ENCODE peak calls at places on chromosomes 7 and 10, in nine cellular contexts. B is thyroid gland; Q is osteoblast; T is aorta; G is neural progenitor cell; N is endothelial cell of umbilical vein; X is effector memory CD4-positive, alpha-beta T cell; H is adrenal gland; M is upper lobe of right lung. U is an unnamed sample. For H3K27me3, the result is how much of the 10 kb centered on the place peaks cover.

GRCh38 chr10:32237644-32238345 is 109.2 kb downstream of the EPC1 start:
- DNase-seq in B (no peak), Q (peak), T (no peak), G (no peak), N (no peak), X (no peak), H (no peak), M (no peak), U (no peak)

GRCh38 chr7:3201937-3202715 is 98.9 kb upstream of the SDK1 start:
- DNase-seq in B (no peak), Q (no peak), T (no peak), G (no peak), N (no peak), X (no peak), H (peak), M (no peak), U (no peak)

GRCh38 chr10:47458466-47459154 is 25.3 kb downstream of the ANXA8 start:
- DNase-seq in B (no peak), Q (peak), T (no peak), G (no peak), N (no peak), X (no peak), H (no peak), M (no peak), U (no peak)

GRCh38 chr10:47165711-47166404 is 134.1 kb upstream of the GDF10 start:
- DNase-seq in B (peak), Q (peak), T (peak), G (no peak), N (peak), X (no peak), H (peak), M (peak), U (no peak)

GRCh38 chr7:48638041-48638440 is 286.3 kb upstream of the CDC14C start:
- DNase-seq in B (no peak), Q (no peak), T (no peak), G (no peak), N (no peak), X (no peak), H (no peak), M (no peak), U (no peak)

GRCh38 chr7:44285561-44285960 is 39.8 kb downstream of the CAMK2B start:
- DNase-seq in B (peak), Q (no peak), T (peak), G (no peak), N (no peak), X (no peak), H (no peak), M (peak), U (no peak)

GRCh38 chr7:96236198-96237039 is 85.5 kb downstream of the SLC25A13 start:
- DNase-seq in B (peak), Q (no peak), T (peak), G (no peak), N (peak), X (no peak), H (peak), M (no peak), U (peak)

GRCh38 chr7:17580861-17581260 is 282.4 kb downstream of the AHR start:
- DNase-seq in B (no peak), Q (no peak), T (no peak), G (no peak), N (no peak), X (no peak), H (no peak), M (no peak), U (no peak)

GRCh38 chr10:82981137-82981723 is 1106.2 kb downstream of the NRG3 start:
- DNase-seq in B (no peak), Q (no peak), T (no peak), G (no peak), N (no peak), X (no peak), H (no peak), M (no peak), U (no peak)

GRCh38 chr10:86317949-86318725 is 48.5 kb downstream of the GRID1 start:
- DNase-seq in B (peak), Q (no peak), T (no peak), G (no peak), N (no peak), X (no peak), H (no peak), M (peak), U (no peak)

GRCh38 chr10:84659027-84659426 is 330.6 kb downstream of the CCSER2 start:
- DNase-seq in B (peak), Q (no peak), T (no peak), G (no peak), N (no peak), X (no peak), H (no peak), M (no peak), U (no peak)

GRCh38 chr7:104839842-104840241 is 174.2 kb upstream of the KMT2E start:
- DNase-seq in B (no peak), Q (no peak), T (no peak), G (no peak), N (no peak), X (no peak), H (no peak), M (no peak), U (no peak)

GRCh38 chr7:122628651-122629411 is 70.1 kb downstream of the RNF133 start:
- DNase-seq in B (no peak), Q (peak), T (no peak), G (no peak), N (no peak), X (no peak), H (no peak), M (no peak), U (no peak)

GRCh38 chr7:113071465-113071864 is 15.2 kb downstream of the GPR85 start:
- DNase-seq in B (no peak), Q (no peak), T (no peak), G (no peak), N (no peak), X (no peak), H (no peak), M (no peak), U (peak)

GRCh38 chr7:43592321-43592720 is 9.4 kb downstream of the STK17A start:
- DNase-seq in B (no peak), Q (no peak), T (no peak), G (no peak), N (no peak), X (no peak), H (no peak), M (no peak), U (no peak)

GRCh38 chr7:43782768-43783555 is 24.5 kb downstream of the BLVRA start:
- DNase-seq in B (no peak), Q (no peak), T (no peak), G (no peak), N (no peak), X (no peak), H (no peak), M (no peak), U (no peak)

GRCh38 chr7:142616842-142617241 is 132.4 kb upstream of the PRSS1 start:
- DNase-seq in B (no peak), Q (no peak), T (no peak), G (no peak), N (no peak), X (no peak), H (no peak), M (no peak), U (no peak)

GRCh38 chr10:78436223-78436575 is 402.5 kb downstream of the RPS24 start:
- DNase-seq in B (no peak), Q (no peak), T (no peak), G (peak), N (no peak), X (no peak), H (no peak), M (no peak), U (no peak)
- H3K27ac ChIP-seq in B (no peak), Q (no peak), T (no peak), G (no peak), N (no peak), X (no peak), H (no peak), M (no peak), U (no peak)

GRCh38 chr10:44702531-44702930 is 208.6 kb upstream of the TMEM72 start:
- DNase-seq in B (no peak), Q (no peak), T (no peak), G (no peak), N (no peak), X (no peak), H (no peak), M (no peak), U (no peak)
- H3K27me3 ChIP-seq in B (under half), Q (under half), T (under half), G (under half), N (under half), X (under half), H (under half), M (under half), U (under half)

DNA sequence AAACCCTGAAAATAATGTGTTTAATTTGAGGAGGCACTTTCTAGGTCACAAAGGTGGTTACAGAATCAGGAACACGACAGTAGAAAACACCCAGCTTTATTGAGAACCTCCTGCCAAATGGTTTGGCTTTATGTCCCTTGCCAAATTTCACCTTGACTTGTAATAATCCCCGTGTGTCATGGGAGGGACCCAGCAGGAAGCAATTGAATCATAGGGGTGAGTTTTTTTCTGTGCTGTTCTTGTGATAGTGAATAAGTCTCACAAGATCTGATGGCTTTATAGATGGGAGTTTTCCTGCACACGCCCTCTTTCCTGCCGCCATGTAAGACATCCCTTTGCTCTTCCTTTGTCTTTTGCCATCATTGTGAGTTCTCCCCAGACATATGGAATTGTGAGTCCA is 193.8 kb upstream of the KLF6 start:
- DNase-seq in B (no peak), Q (no peak), T (no peak), G (no peak), N (no peak), X (no peak), H (no peak), M (no peak), U (no peak)
- H3K27ac ChIP-seq in B (no peak), Q (no peak), T (no peak), G (no peak), N (no peak), X (peak), H (no peak), M (no peak), U (no peak)

DNA sequence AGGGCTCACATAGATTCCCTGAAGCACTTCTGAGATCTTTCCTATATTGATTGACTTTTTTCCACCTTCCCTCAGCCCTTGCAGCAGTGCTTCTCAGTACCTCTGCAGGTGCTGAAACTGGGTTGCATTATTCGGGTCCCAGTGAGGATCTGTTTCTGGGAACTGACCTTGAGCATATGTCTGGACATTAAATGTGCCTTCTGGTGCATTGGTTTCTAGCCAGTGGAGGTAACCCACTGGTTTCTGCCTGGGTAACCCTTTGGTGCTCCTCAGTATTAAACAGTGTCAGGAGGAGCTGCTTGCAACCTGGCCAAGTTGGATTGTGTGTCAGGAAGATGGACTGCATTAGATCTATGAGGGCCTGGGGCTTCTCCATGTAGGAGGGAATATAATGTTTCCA is 213.3 kb upstream of the KCND2 start:
- DNase-seq in B (no peak), Q (no peak), T (no peak), G (no peak), N (no peak), X (no peak), H (no peak), M (no peak), U (no peak)
- H3K27me3 ChIP-seq in B (under half), Q (under half), T (under half), G (under half), N (under half), X (under half), H (under half), M (under half), U (under half)

GRCh38 chr7:73992104-73992562 is 35.8 kb upstream of the ELN start:
- DNase-seq in B (peak), Q (peak), T (peak), G (no peak), N (no peak), X (no peak), H (no peak), M (peak), U (peak)
- H3K27ac ChIP-seq in B (no peak), Q (peak), T (peak), G (no peak), N (no peak), X (no peak), H (peak), M (peak), U (peak)

U was measured in body of pancreas.